ENCODE peak calls at places on chromosomes 7 and 10, in eight cellular contexts. Y is NCI-H1694, F is NCI-H1092, E is omental fat pad, S is activated T-cell treated with anti-CD3 and anti-CD28 coated beads for 48 hours, K is substantia nigra, Q is EL, H is fibroblast of lung. W is an unnamed sample.

GRCh38 chr10:18252086-18252485 is 111.9 kb downstream of the CACNB2 start:
- DNase-seq in Y (no peak), F (no peak), E (no peak), S (no peak), K (no peak), Q (no peak), H (no peak), W (no peak)

GRCh38 chr10:131099028-131099427 is 212.5 kb downstream of the TCERG1L start:
- DNase-seq in Y (no peak), F (peak), E (no peak), S (no peak), K (no peak), Q (no peak), H (no peak), W (no peak)

GRCh38 chr7:135858379-135858778 is 109.8 kb upstream of the FAM180A start:
- DNase-seq in Y (no peak), F (no peak), E (no peak), S (no peak), K (no peak), Q (no peak), H (no peak), W (no peak)

GRCh38 chr7:121157885-121158590 is 169.5 kb downstream of the CPED1 start:
- DNase-seq in Y (no peak), F (no peak), E (no peak), S (no peak), K (no peak), Q (no peak), H (no peak), W (no peak)

GRCh38 chr7:55415173-55415778 is 50.1 kb downstream of the LANCL2 start:
- DNase-seq in Y (peak), F (peak), E (peak), S (peak), K (peak), Q (peak), H (peak), W (peak)

GRCh38 chr10:85646312-85646711 is 720.3 kb downstream of the GRID1 start:
- DNase-seq in Y (no peak), F (peak), E (no peak), S (no peak), K (no peak), Q (no peak), H (no peak), W (no peak)

GRCh38 chr7:132123763-132124162 is 452.5 kb downstream of the PLXNA4 start:
- DNase-seq in Y (no peak), F (no peak), E (no peak), S (no peak), K (no peak), Q (no peak), H (no peak), W (no peak)

GRCh38 chr10:26368463-26368862 is 69.7 kb upstream of the APBB1IP start:
- DNase-seq in Y (no peak), F (no peak), E (no peak), S (no peak), K (no peak), Q (no peak), H (no peak), W (no peak)

GRCh38 chr7:38312776-38313175 is 39.3 kb upstream of the TARP start:
- DNase-seq in Y (no peak), F (no peak), E (no peak), S (no peak), K (no peak), Q (no peak), H (no peak), W (no peak)

GRCh38 chr7:140017543-140017942 is 45.2 kb downstream of the PARP12 start:
- DNase-seq in Y (no peak), F (no peak), E (no peak), S (no peak), K (no peak), Q (no peak), H (no peak), W (no peak)

GRCh38 chr10:120460191-120460590 is 3.2 kb downstream of the PLPP4 start:
- DNase-seq in Y (no peak), F (no peak), E (no peak), S (no peak), K (no peak), Q (peak), H (no peak), W (no peak)

GRCh38 chr10:6218692-6219493 is 16.2 kb downstream of the PFKFB3 start:
- DNase-seq in Y (no peak), F (no peak), E (no peak), S (no peak), K (no peak), Q (peak), H (no peak), W (no peak)

GRCh38 chr10:60943372-60944158 is 420 bp downstream of the RHOBTB1 start:
- DNase-seq in Y (peak), F (peak), E (peak), S (no peak), K (peak), Q (peak), H (peak), W (no peak)

GRCh38 chr7:37916673-37917660 is at the start of gene SFRP4:
- DNase-seq in Y (peak), F (peak), E (no peak), S (no peak), K (peak), Q (peak), H (peak), W (peak)

GRCh38 chr10:119377905-119378736 is 164.4 kb downstream of the RGS10 start:
- DNase-seq in Y (no peak), F (peak), E (no peak), S (no peak), K (peak), Q (no peak), H (no peak), W (no peak)

GRCh38 chr7:157072361-157072760 is 61.9 kb upstream of the MNX1 start:
- DNase-seq in Y (no peak), F (no peak), E (no peak), S (no peak), K (no peak), Q (no peak), H (no peak), W (no peak)

GRCh38 chr7:12257582-12257981 is 46.5 kb downstream of the TMEM106B start:
- DNase-seq in Y (no peak), F (no peak), E (no peak), S (no peak), K (no peak), Q (peak), H (peak), W (no peak)

GRCh38 chr7:127250312-127251047 is 2.3 kb downstream of the GRM8 start:
- DNase-seq in Y (no peak), F (no peak), E (no peak), S (no peak), K (no peak), Q (no peak), H (no peak), W (no peak)

GRCh38 chr10:6643962-6644361 is 63.9 kb upstream of the PRKCQ start:
- DNase-seq in Y (no peak), F (no peak), E (no peak), S (no peak), K (no peak), Q (no peak), H (no peak), W (no peak)

GRCh38 chr7:150903627-150904026 is 51.3 kb downstream of the AOC1 start:
- DNase-seq in Y (peak), F (peak), E (no peak), S (no peak), K (peak), Q (peak), H (peak), W (no peak)

GRCh38 chr10:70455213-70455630 is 13.7 kb upstream of the NODAL start:
- DNase-seq in Y (no peak), F (no peak), E (no peak), S (no peak), K (no peak), Q (no peak), H (no peak), W (no peak)

GRCh38 chr7:112422842-112423496 is 27.3 kb upstream of the IFRD1 start:
- DNase-seq in Y (no peak), F (no peak), E (peak), S (no peak), K (peak), Q (peak), H (peak), W (peak)

GRCh38 chr7:37724732-37725131 is 41.2 kb downstream of the GPR141 start:
- DNase-seq in Y (no peak), F (no peak), E (no peak), S (no peak), K (no peak), Q (no peak), H (no peak), W (no peak)

GRCh38 chr10:94314913-94315545 is 47.7 kb downstream of the NOC3L start:
- DNase-seq in Y (no peak), F (no peak), E (no peak), S (no peak), K (no peak), Q (no peak), H (peak), W (no peak)

GRCh38 chr10:79102056-79102874 is 33.5 kb downstream of the ZMIZ1 start:
- DNase-seq in Y (peak), F (no peak), E (no peak), S (no peak), K (no peak), Q (peak), H (peak), W (no peak)

GRCh38 chr7:156515911-156516790 is 124.4 kb upstream of the RNF32 start:
- DNase-seq in Y (no peak), F (no peak), E (no peak), S (no peak), K (no peak), Q (no peak), H (no peak), W (no peak)

GRCh38 chr7:138981332-138982203 is at the start of gene KIAA1549:
- DNase-seq in Y (no peak), F (peak), E (no peak), S (peak), K (no peak), Q (peak), H (peak), W (peak)

GRCh38 chr10:30228638-30229037 is 120.4 kb downstream of the MTPAP start:
- DNase-seq in Y (no peak), F (no peak), E (no peak), S (no peak), K (no peak), Q (no peak), H (no peak), W (no peak)

GRCh38 chr10:124612611-124613498 is 131.3 kb downstream of the FAM53B start:
- DNase-seq in Y (peak), F (no peak), E (no peak), S (no peak), K (no peak), Q (peak), H (peak), W (no peak)

W was measured in GDM1.